ENCODE peak calls at places on chromosomes 2 and 18, in nine cellular contexts. O is hippocampal formation; P is CD8-positive, alpha-beta memory T cell; H is EL; R is LoVo; B is COR-L47; Y is stimulated activated CD4-positive, alpha-beta T cell treated with anti-CD3 and anti-CD28 coated beads, Interleukin-12 subunit alpha, Interleukin-12 subunit beta, amount 100 ng/mL, for 4 hours; M is GM20000; C is esophagus squamous epithelium. F is an unnamed sample.

GRCh38 chr18:46310258-46310657 is 206.1 kb downstream of the HAUS1 start:
- DNase-seq in O (no peak), P (no peak), H (no peak), R (no peak), B (no peak), Y (no peak), M (no peak), C (no peak), F (no peak)

GRCh38 chr2:148745151-148745851 is 100.8 kb downstream of the EPC2 start:
- DNase-seq in O (no peak), P (no peak), H (no peak), R (no peak), B (no peak), Y (no peak), M (no peak), C (no peak), F (no peak)

GRCh38 chr2:148666555-148666954 is 22.0 kb downstream of the EPC2 start:
- DNase-seq in O (no peak), P (no peak), H (no peak), R (no peak), B (no peak), Y (no peak), M (no peak), C (no peak), F (no peak)

GRCh38 chr2:29223851-29224692 is 108.9 kb downstream of the CLIP4 start:
- DNase-seq in O (peak), P (no peak), H (peak), R (peak), B (peak), Y (no peak), M (no peak), C (no peak), F (no peak)

GRCh38 chr2:669323-669722 is 7.9 kb downstream of the TMEM18 start:
- DNase-seq in O (no peak), P (no peak), H (peak), R (no peak), B (no peak), Y (no peak), M (no peak), C (no peak), F (no peak)

GRCh38 chr18:48363167-48363566 is 46.0 kb downstream of the ZBTB7C start:
- DNase-seq in O (no peak), P (no peak), H (no peak), R (no peak), B (no peak), Y (no peak), M (no peak), C (no peak), F (no peak)

GRCh38 chr2:54042341-54042740 is 71.5 kb upstream of the PSME4 start:
- DNase-seq in O (no peak), P (no peak), H (no peak), R (no peak), B (no peak), Y (no peak), M (no peak), C (no peak), F (no peak)

GRCh38 chr2:227163998-227164744 is at the start of the genes COL4A3 and COL4A4:
- DNase-seq in O (no peak), P (no peak), H (peak), R (peak), B (peak), Y (no peak), M (peak), C (no peak), F (peak)

GRCh38 chr18:31686572-31686971 is 2.2 kb upstream of the B4GALT6 start:
- DNase-seq in O (no peak), P (no peak), H (no peak), R (no peak), B (no peak), Y (no peak), M (no peak), C (no peak), F (no peak)

GRCh38 chr2:192265751-192266150 is 71.0 kb upstream of the TMEFF2 start:
- DNase-seq in O (no peak), P (no peak), H (no peak), R (no peak), B (no peak), Y (no peak), M (no peak), C (no peak), F (no peak)

GRCh38 chr2:20198001-20198400 is 26.9 kb downstream of the SDC1 start:
- DNase-seq in O (no peak), P (no peak), H (no peak), R (no peak), B (peak), Y (no peak), M (no peak), C (no peak), F (no peak)

GRCh38 chr2:68938938-68939337 is 13.8 kb downstream of the GKN2 start:
- DNase-seq in O (no peak), P (no peak), H (no peak), R (no peak), B (no peak), Y (no peak), M (no peak), C (no peak), F (no peak)

GRCh38 chr2:70035344-70035844 is 51.9 kb upstream of the PCBP1 start:
- DNase-seq in O (no peak), P (no peak), H (peak), R (no peak), B (no peak), Y (no peak), M (no peak), C (no peak), F (no peak)

GRCh38 chr2:116491292-116491691 is 1323.2 kb upstream of the DDX18 start:
- DNase-seq in O (no peak), P (no peak), H (no peak), R (no peak), B (no peak), Y (no peak), M (no peak), C (no peak), F (no peak)

GRCh38 chr2:19667085-19667484 is 234.7 kb downstream of the TTC32 start:
- DNase-seq in O (no peak), P (no peak), H (peak), R (peak), B (peak), Y (no peak), M (no peak), C (no peak), F (no peak)

GRCh38 chr2:197426723-197427122 is 8.1 kb downstream of the SF3B1 start:
- DNase-seq in O (no peak), P (no peak), H (no peak), R (no peak), B (no peak), Y (no peak), M (no peak), C (no peak), F (no peak)

GRCh38 chr2:21017748-21018276 is 26.1 kb downstream of the APOB start:
- DNase-seq in O (no peak), P (no peak), H (no peak), R (no peak), B (no peak), Y (no peak), M (no peak), C (no peak), F (no peak)

GRCh38 chr2:202687276-202687675 is 52.5 kb downstream of the FAM117B start:
- DNase-seq in O (no peak), P (no peak), H (peak), R (no peak), B (no peak), Y (no peak), M (no peak), C (no peak), F (no peak)

GRCh38 chr2:100945433-100945740 is 56.7 kb upstream of the RPL31 start:
- DNase-seq in O (no peak), P (no peak), H (no peak), R (no peak), B (no peak), Y (no peak), M (no peak), C (no peak), F (no peak)

GRCh38 chr2:224837558-224837957 is 121.4 kb upstream of the CCDC195 start:
- DNase-seq in O (no peak), P (no peak), H (peak), R (no peak), B (no peak), Y (no peak), M (no peak), C (no peak), F (no peak)

GRCh38 chr18:60053747-60054304 is 154.0 kb downstream of the PMAIP1 start:
- DNase-seq in O (no peak), P (no peak), H (peak), R (peak), B (no peak), Y (no peak), M (no peak), C (no peak), F (peak)

GRCh38 chr2:11775384-11775783 is 29.0 kb downstream of the LPIN1 start:
- DNase-seq in O (no peak), P (peak), H (peak), R (no peak), B (no peak), Y (no peak), M (peak), C (no peak), F (peak)

GRCh38 chr2:8090748-8091700 is 590.8 kb upstream of the ID2 start:
- DNase-seq in O (no peak), P (no peak), H (peak), R (peak), B (no peak), Y (peak), M (peak), C (peak), F (peak)

GRCh38 chr2:232994446-232994845 is 18.6 kb downstream of the NGEF start:
- DNase-seq in O (no peak), P (no peak), H (no peak), R (no peak), B (no peak), Y (no peak), M (no peak), C (no peak), F (no peak)

GRCh38 chr2:46502291-46502690 is 22.9 kb downstream of the TMEM247 start:
- DNase-seq in O (no peak), P (no peak), H (no peak), R (no peak), B (no peak), Y (no peak), M (no peak), C (no peak), F (no peak)

GRCh38 chr2:219475697-219476604 is 22.7 kb upstream of the GMPPA start:
- DNase-seq in O (peak), P (peak), H (peak), R (peak), B (no peak), Y (peak), M (peak), C (no peak), F (no peak)

GRCh38 chr2:196453613-196454047 is 185.9 kb upstream of the CCDC150 start:
- DNase-seq in O (peak), P (peak), H (peak), R (peak), B (peak), Y (peak), M (peak), C (no peak), F (peak)

GRCh38 chr2:240013343-240013742 is 11.8 kb downstream of the NDUFA10 start:
- DNase-seq in O (no peak), P (no peak), H (no peak), R (no peak), B (no peak), Y (no peak), M (no peak), C (no peak), F (no peak)

GRCh38 chr2:179622635-179623034 is 238.8 kb downstream of the ZNF385B start:
- DNase-seq in O (no peak), P (no peak), H (no peak), R (no peak), B (no peak), Y (no peak), M (no peak), C (no peak), F (no peak)

GRCh38 chr2:101361519-101361918 is 25.8 kb downstream of the CREG2 start:
- DNase-seq in O (no peak), P (peak), H (no peak), R (no peak), B (no peak), Y (no peak), M (no peak), C (no peak), F (peak)

GRCh38 chr18:47978603-47979002 is 48.1 kb upstream of the SMAD2 start:
- DNase-seq in O (no peak), P (no peak), H (no peak), R (no peak), B (no peak), Y (no peak), M (no peak), C (no peak), F (no peak)

GRCh38 chr2:178553047-178553446 is 72.8 kb downstream of the PLEKHA3 start:
- DNase-seq in O (no peak), P (no peak), H (peak), R (no peak), B (no peak), Y (no peak), M (no peak), C (no peak), F (no peak)

GRCh38 chr2:98663521-98664090 is 55.2 kb downstream of the UNC50 start:
- DNase-seq in O (no peak), P (peak), H (no peak), R (no peak), B (no peak), Y (no peak), M (no peak), C (no peak), F (no peak)

GRCh38 chr2:214934006-214934405 is 124.5 kb upstream of the BARD1 start:
- DNase-seq in O (no peak), P (no peak), H (peak), R (no peak), B (no peak), Y (no peak), M (no peak), C (no peak), F (no peak)

GRCh38 chr2:157761520-157761919 is 114.6 kb downstream of the ACVR1 start:
- DNase-seq in O (no peak), P (no peak), H (peak), R (no peak), B (no peak), Y (no peak), M (no peak), C (no peak), F (no peak)

GRCh38 chr2:120224735-120225548 is 1.7 kb upstream of the TMEM185B start:
- DNase-seq in O (no peak), P (no peak), H (no peak), R (no peak), B (peak), Y (no peak), M (no peak), C (no peak), F (no peak)